ENCODE peak calls at places on chromosomes 6 and 20, in nine cellular contexts. E is A549; Y is CD8-positive, alpha-beta T cell; O is sigmoid colon; Z is heart left ventricle; K is AG04449; H is WTC11; V is IMR-90; C is AG04450. D is an unnamed sample.

GRCh38 chr6:28606424-28607391 is 81.0 kb downstream of the GPX5 start:
- DNase-seq in K (no peak), Z (no peak), Y (no peak), E (peak; percentile 83), H (peak; percentile 72), O (no peak), C (no peak), V (peak; percentile 72), D (peak; percentile 62)

GRCh38 chr6:125792172-125792571 is 1.4 kb downstream of the NCOA7 start:
- DNase-seq in O (no peak), Z (no peak), H (no peak), Y (no peak), K (no peak), C (no peak), E (no peak), V (no peak), D (no peak)

GRCh38 chr6:137764464-137764863 is 102.6 kb upstream of the TNFAIP3 start:
- DNase-seq in Y (no peak), V (peak; percentile 83), K (peak; percentile 77), O (no peak), H (no peak), Z (no peak), C (no peak), E (no peak), D (no peak)

GRCh38 chr6:150140236-150140969 is 2.4 kb upstream of the PPP1R14C start:
- DNase-seq in H (no peak), V (no peak), K (no peak), Y (no peak), C (no peak), Z (no peak), O (no peak), E (no peak), D (no peak)

GRCh38 chr6:43933111-43933885 is 163.3 kb downstream of the VEGFA start:
- DNase-seq in E (no peak), Z (no peak), V (peak; percentile 78), Y (no peak), K (no peak), O (peak; percentile 41), C (peak; percentile 41), H (no peak), D (no peak)

GRCh38 chr6:99591673-99592364 is 14.8 kb upstream of the PRDM13 start:
- DNase-seq in H (no peak), C (no peak), Z (no peak), K (no peak), Y (no peak), E (no peak), V (no peak), O (no peak), D (no peak)

GRCh38 chr20:48945840-48946514 is 24.5 kb downstream of the ARFGEF2 start:
- DNase-seq in Z (no peak), C (no peak), Y (no peak), V (peak; percentile 45), E (no peak), K (no peak), H (no peak), O (no peak), D (no peak)

GRCh38 chr6:4487538-4487937 is 288.7 kb upstream of the CDYL start:
- DNase-seq in C (no peak), K (no peak), E (no peak), O (no peak), Y (no peak), H (no peak), Z (no peak), V (no peak), D (no peak)

GRCh38 chr6:163900570-163900969 is 486.1 kb downstream of the QKI start:
- DNase-seq in E (no peak), K (peak; percentile 23), O (no peak), Z (no peak), H (no peak), V (peak; percentile 33), Y (no peak), C (no peak), D (no peak)

GRCh38 chr6:108862479-108863191 is 14.4 kb downstream of the ARMC2 start:
- DNase-seq in O (no peak), E (no peak), Z (peak; percentile 58), Y (no peak), C (no peak), K (no peak), V (no peak), H (no peak), D (no peak)

GRCh38 chr6:29827579-29828470 is at the start of gene HLA-G:
- DNase-seq in V (no peak), Y (no peak), O (no peak), C (no peak), Z (no peak), K (no peak), H (peak; percentile 18), E (no peak), D (no peak)

GRCh38 chr6:16244869-16245451 is 6.6 kb downstream of the GMPR start:
- DNase-seq in C (no peak), Y (no peak), E (no peak), V (peak; percentile 51), K (no peak), Z (no peak), O (no peak), H (no peak), D (no peak)

GRCh38 chr20:31691646-31692275 is 30.9 kb downstream of the BCL2L1 start:
- DNase-seq in Y (no peak), K (peak; percentile 41), E (no peak), H (no peak), C (no peak), O (no peak), Z (no peak), V (peak; percentile 59), D (no peak)

DNA sequence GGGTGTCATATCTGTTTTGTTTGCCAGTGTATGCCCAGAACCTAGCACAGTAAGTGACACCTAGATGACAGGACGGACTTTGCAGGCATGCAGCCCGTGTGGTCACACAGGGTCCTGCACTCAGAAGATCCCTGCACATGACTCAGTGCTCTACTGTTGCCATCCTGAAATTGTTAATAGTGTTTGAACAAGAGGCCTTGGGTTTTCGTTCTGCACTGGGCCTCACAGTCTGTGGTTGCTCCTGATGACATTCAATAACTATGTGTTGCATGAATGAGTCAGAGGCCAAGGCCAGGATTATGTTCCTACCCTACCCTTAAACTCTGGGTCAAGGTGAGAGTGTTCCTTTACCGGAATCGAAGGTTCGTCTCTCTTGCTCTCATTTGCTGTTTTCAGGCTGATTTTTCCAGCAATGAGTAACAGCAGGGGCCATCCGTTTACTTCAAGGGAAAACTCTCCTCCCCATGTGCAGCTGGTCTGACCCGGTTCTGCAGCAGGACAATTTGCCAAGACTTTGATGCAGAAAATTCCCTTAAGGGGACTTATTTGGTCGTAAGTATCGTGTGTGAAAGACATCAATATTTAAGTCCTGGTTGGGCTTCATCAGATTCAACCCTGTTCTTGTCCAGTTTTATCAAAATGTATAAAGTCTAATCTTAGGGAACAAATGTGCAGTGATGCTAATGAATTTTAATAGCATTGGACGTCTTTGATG is 13.0 kb upstream of the PFDN4 start:
- DNase-seq in Y (no peak), K (no peak), Z (no peak), E (peak; percentile 44), O (no peak), C (no peak), H (no peak), V (peak; percentile 3), D (no peak)
- TF ChIP-seq CTCF in Y (no peak), K (no peak), Z (no peak), E (no peak), O (no peak), C (peak; percentile 33), H (no peak), V (no peak), D (peak; percentile 44)

DNA sequence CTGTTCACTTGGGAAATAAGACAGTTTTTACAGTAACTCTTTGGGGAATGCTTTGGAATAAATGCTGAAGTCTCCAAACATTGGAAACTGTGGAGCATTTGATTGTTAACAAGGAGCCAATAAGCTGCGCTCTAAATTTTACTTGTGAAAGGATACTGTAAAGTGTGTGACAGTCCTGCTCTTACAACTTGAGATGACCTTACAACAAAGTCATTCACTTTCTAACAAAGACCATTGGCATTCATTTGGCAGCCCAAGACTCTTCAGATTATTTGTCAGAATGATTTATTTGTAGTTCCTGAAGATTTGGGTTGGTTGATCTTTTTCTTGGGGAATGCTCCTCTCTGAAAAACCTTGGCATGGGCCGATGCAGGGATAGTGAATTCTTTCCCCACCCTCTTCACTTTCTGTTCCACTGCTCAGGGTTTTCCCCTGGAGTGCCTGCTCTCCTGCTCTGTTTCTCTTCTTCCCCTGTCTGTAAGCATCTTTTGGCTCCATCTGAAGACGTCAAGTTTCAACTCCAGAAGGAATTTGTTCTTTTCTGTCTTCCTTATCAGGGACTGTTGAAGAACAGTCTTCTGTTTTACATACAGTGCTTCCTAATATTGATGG is 116.4 kb downstream of the AKAP7 start:
- DNase-seq in C (no peak), V (no peak), E (no peak), O (no peak), H (no peak), K (no peak), Z (no peak), Y (no peak), D (no peak)
- TF ChIP-seq CTCF in C (no peak), V (no peak), E (no peak), O (no peak), H (no peak), K (no peak), Z (no peak), Y (no peak), D (no peak)

DNA sequence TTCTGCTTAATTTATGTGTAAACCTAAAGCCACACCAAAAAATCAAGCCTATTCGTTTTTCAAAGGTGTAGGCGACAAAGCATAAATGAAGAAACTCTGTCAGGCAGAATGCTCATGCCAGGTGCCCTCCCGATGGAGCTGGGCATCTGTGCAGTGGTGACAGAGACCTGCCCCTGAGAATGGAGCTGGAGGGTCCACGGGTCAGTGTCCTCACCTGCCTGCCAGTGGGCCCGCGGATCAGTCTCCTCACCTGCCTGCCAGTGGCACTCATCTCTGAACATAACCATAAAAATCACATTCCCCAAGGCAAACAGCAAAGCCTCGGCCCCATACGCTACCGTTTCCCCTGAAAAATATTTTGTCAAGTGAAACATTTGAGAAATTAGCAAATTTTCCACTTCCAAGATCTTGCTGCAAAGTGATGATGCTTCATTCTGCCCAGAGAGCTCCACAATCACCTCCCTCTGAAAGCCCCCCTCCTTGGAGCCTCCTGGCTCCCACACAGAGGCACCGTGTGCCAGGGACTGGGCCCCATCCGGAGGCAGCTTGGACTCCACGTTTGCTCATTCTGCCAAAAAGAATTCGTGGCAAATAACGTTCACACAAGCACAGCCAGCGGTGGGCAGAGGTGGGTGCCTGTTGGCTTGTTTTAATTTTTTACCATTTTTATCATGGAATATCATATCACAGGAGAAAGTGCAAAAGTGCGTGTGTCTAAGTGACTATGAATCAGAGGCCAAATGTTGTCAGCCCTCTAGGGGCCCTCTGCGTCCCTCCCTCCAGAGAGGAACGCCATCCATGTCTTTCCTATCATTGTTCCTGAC is 88.8 kb downstream of the YTHDF1 start:
- DNase-seq in V (no peak), H (peak; percentile 8), Z (peak; percentile 7), K (no peak), O (peak; percentile 38), C (no peak), E (no peak), Y (no peak), D (no peak)
- TF ChIP-seq CTCF in V (no peak), H (no peak), Z (no peak), K (no peak), O (no peak), C (no peak), E (no peak), Y (no peak), D (no peak)

GRCh38 chr20:62156592-62157386 is 13.2 kb downstream of the SS18L1 start:
- DNase-seq in C (no peak), V (peak; percentile 19), O (no peak), H (peak; percentile 86), K (no peak), E (peak; percentile 78), Y (peak; percentile 78), Z (peak; percentile 72), D (peak; percentile 86)
- TF ChIP-seq CTCF in C (peak; percentile 66), V (peak; percentile 60), O (peak; percentile 70), H (peak; percentile 72), K (peak; percentile 85), E (peak; percentile 63), Y (peak; percentile 59), Z (peak; percentile 72), D (peak; percentile 63)

D was measured in endothelial cell.